ENCODE peak calls at places on chromosomes 7 and 10, in nine cellular contexts. F is tibial nerve, X is right lobe of liver, G is H1, Z is lower leg skin, R is heart left ventricle, W is A549, J is ovary, L is spleen. I is an unnamed sample.

GRCh38 chr7:78510580-78511188 is 712.1 kb downstream of the PHTF2 start:
- DNase-seq in L (no peak), W (peak; percentile 7), F (no peak), Z (no peak), R (no peak), J (peak; percentile 39), G (peak; percentile 41), X (peak; percentile 22), I (no peak)

GRCh38 chr10:132977807-132978206 is 35.4 kb upstream of the CFAP46 start:
- DNase-seq in R (no peak), L (peak; percentile 56), G (no peak), Z (no peak), W (no peak), X (no peak), F (no peak), J (no peak), I (no peak)

GRCh38 chr7:135758531-135758932 is 9.9 kb upstream of the FAM180A start:
- DNase-seq in L (no peak), F (peak; percentile 33), Z (no peak), R (no peak), G (no peak), X (no peak), W (no peak), J (peak; percentile 56), I (peak; percentile 83)

GRCh38 chr10:104054430-104054829 is 31.2 kb downstream of the COL17A1 start:
- DNase-seq in Z (no peak), X (no peak), G (no peak), W (peak; percentile 54), R (no peak), L (no peak), F (no peak), J (no peak), I (no peak)

GRCh38 chr7:2698581-2699288 is 10.7 kb downstream of the AMZ1 start:
- DNase-seq in G (no peak), X (no peak), J (no peak), F (no peak), Z (no peak), W (no peak), R (no peak), L (peak; percentile 82), I (no peak)

GRCh38 chr7:121452400-121452799 is 56.3 kb upstream of the FAM3C start:
- DNase-seq in R (no peak), X (no peak), G (no peak), J (no peak), L (no peak), W (no peak), F (no peak), Z (no peak), I (no peak)

GRCh38 chr7:17269345-17270221 is 28.9 kb upstream of the AHR start:
- DNase-seq in W (no peak), X (no peak), R (no peak), G (no peak), Z (no peak), F (no peak), L (no peak), J (no peak), I (no peak)

GRCh38 chr7:44769381-44770209 is 20.9 kb downstream of the ZMIZ2 start:
- DNase-seq in W (no peak), G (no peak), L (no peak), J (no peak), R (no peak), Z (no peak), X (no peak), F (no peak), I (peak; percentile 32)

GRCh38 chr7:117219485-117219884 is 103.4 kb downstream of the WNT2 start:
- DNase-seq in W (no peak), G (no peak), X (no peak), F (no peak), Z (no peak), R (no peak), L (no peak), J (no peak), I (no peak)

GRCh38 chr10:380313-380955 is 245.2 kb downstream of the ZMYND11 start:
- DNase-seq in X (no peak), L (no peak), J (no peak), R (no peak), W (no peak), Z (no peak), G (no peak), F (no peak), I (no peak)

GRCh38 chr10:4062751-4063150 is 277.7 kb upstream of the KLF6 start:
- DNase-seq in J (no peak), R (no peak), Z (no peak), G (no peak), L (no peak), X (no peak), F (no peak), W (no peak), I (no peak)

GRCh38 chr7:39709768-39710291 is 86.5 kb downstream of the RALA start:
- DNase-seq in R (no peak), G (no peak), J (no peak), W (no peak), L (no peak), F (no peak), X (no peak), Z (no peak), I (no peak)

DNA sequence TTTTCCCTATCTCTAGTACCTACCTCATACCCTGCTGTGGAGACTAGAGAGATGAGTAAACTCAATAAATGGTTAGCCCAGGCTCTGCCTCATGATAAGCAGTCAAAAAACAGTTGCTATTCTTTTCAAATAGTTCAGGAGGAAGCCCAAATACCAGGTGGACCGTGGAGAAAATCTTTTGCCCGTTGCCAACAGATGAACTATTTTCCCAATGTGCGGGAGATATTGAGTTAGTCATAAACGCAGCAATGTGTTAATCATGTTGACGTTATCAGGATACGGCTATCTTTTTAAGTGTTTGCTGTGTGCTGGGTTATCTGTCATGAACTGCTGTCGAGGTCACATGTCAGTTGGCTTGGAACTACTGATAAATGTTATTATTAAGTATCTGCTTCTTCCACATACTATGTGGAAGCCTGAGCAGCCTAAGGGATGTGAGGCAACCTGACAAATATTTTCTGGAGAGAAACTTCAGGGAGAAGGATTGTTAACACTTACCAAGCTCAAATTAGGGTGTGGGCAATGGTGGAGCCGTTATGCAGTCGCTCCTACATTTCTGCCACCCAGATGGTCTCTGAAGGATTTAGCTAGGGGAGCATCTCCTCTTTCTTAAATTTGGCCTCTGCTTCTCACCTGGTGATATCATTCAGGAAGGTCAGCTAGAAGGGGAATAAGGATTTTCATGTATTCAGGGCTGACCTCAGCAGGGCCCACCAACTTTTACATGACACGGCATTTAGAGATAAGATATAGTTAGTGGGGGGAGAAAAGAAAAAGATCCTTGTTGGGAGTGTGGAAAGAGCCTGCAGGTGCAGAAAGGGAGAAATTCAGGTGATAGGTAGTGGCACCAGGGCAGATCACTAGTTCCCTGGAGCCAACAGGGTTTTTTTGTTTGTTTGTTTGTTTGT is 33.5 kb upstream of the SLC26A3 start:
- DNase-seq in L (no peak), X (no peak), J (no peak), Z (no peak), W (no peak), R (no peak), F (no peak), G (no peak), I (no peak)
- TF ChIP-seq POLR2A in L (no peak), X (no peak), J (no peak), Z (no peak), W (no peak), R (no peak), F (no peak), G (no peak), I (no peak)

GRCh38 chr10:75106242-75106641 is 5.2 kb upstream of the SAMD8 start:
- DNase-seq in J (no peak), X (no peak), F (no peak), Z (no peak), G (peak; percentile 33), R (no peak), W (no peak), L (no peak), I (no peak)
- TF ChIP-seq POLR2A in J (no peak), X (no peak), F (no peak), Z (no peak), G (no peak), R (no peak), W (no peak), L (no peak), I (no peak)

DNA sequence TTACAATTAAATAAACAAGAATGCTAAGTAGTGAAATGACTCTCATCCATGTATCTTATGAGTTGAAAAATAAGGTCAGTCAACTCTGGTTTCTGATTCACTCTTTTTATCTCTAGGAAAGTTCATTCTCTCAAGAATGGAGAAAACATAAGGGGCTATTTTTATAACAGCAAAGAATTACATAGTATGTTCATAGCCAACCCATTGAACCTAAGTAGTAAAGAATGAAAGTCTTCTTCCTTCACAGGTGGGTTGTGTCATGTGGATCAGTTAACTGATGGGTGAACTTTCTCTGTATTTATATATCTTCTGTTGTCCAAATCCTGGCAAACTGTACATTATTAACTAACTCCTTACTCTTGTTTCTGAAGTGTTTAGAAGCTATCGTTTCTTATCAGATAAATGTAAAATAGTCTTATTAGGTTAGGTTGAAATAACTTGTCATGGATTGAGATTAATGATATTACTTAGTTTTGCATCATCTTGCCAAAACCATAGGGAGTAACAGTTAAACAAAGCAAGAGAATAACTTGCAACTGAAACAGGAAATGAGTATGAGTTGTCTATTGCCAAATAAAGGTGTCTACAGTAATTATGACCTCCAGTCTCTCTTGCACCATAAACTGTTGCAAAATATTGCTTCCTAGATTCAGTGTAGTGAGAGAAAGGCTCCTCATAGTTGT is 86.8 kb downstream of the ANKRD7 start:
- DNase-seq in X (no peak), L (no peak), G (no peak), Z (no peak), J (no peak), F (no peak), W (no peak), R (no peak), I (no peak)
- TF ChIP-seq POLR2A in X (no peak), L (no peak), G (no peak), Z (no peak), J (no peak), F (no peak), W (no peak), R (no peak), I (no peak)

DNA sequence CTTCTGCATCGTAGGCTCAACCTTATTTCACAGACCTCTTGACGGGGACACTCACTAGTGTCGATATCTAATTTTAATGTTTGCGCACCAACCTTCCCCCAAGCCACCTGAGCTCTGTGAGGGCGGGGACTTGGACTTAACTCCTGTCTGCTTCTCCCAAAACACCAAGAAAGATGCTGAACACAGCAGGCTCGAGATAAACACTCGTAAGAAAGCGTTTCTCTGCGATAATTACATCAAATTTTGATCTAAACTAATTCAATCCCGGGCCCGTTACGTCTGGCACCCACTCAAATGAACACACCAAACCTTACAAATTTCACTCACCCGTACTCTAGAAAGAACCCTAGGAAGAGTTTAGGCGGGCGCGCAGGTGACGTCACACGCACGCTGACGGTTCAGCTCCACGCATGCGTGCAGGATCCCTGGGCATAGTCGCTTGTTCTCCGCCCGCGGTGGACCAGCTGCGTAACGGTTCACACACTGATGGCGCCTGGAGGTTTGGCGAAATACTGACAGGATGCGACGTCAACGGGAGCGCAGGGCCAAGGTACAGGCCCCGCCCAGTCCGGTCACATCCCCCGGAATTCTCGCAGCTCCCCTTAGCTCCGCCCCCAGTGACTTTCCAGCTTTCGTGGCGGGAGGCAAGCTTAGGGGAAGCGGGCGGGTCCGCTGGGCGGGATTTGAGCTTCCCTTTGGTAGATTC is at the start of gene POT1:
- DNase-seq in G (peak; percentile 99), J (peak; percentile 99), L (peak; percentile 99), F (peak; percentile 97), Z (peak; percentile 98), R (peak; percentile 99), X (peak; percentile 99), W (peak; percentile 90), I (peak; percentile 98)
- TF ChIP-seq POLR2A in G (no peak), J (peak; percentile 59), L (no peak), F (no peak), Z (no peak), R (no peak), X (peak; percentile 42), W (peak; percentile 26), I (no peak)

I was measured in breast epithelium.